ENCODE peak calls at places on chromosomes 5 and 9, in ten cellular contexts. U is spleen, Y is GM12892, D is transverse colon, C is HepG2, O is breast epithelium, G is sigmoid colon, T is endothelial cell of umbilical vein, Q is HCT116, H is H1. V is an unnamed sample.

GRCh38 chr5:92371171-92371888 is 988.2 kb upstream of the ARRDC3 start:
- DNase-seq in U (no peak), Y (no peak), D (no peak), C (no peak), O (no peak), G (no peak), T (no peak), Q (no peak), H (no peak), V (no peak)

GRCh38 chr5:56039985-56040384 is 45.2 kb upstream of the IL6ST start:
- DNase-seq in U (no peak), Y (no peak), D (no peak), C (no peak), O (no peak), G (no peak), T (peak; percentile 72), Q (no peak), H (no peak), V (no peak)

GRCh38 chr9:92146610-92147009 is 31.4 kb upstream of the SPTLC1 start:
- DNase-seq in U (no peak), Y (no peak), D (no peak), C (no peak), O (no peak), G (no peak), T (peak; percentile 57), Q (no peak), H (no peak), V (no peak)

GRCh38 chr5:56608216-56608925 is 207.0 kb upstream of the MAP3K1 start:
- DNase-seq in U (peak; percentile 77), Y (no peak), D (peak; percentile 12), C (no peak), O (no peak), G (no peak), T (no peak), Q (no peak), H (no peak), V (no peak)

GRCh38 chr5:68711311-68712200 is 382.3 kb upstream of the SLC30A5 start:
- DNase-seq in U (no peak), Y (no peak), D (no peak), C (no peak), O (no peak), G (no peak), T (no peak), Q (no peak), H (no peak), V (no peak)

GRCh38 chr5:181100121-181101015 is 30.6 kb downstream of the OR2V1 start:
- DNase-seq in U (no peak), Y (no peak), D (no peak), C (no peak), O (no peak), G (no peak), T (peak; percentile 5), Q (no peak), H (no peak), V (no peak)

GRCh38 chr5:88322785-88323184 is 54.1 kb upstream of the TMEM161B start:
- DNase-seq in U (no peak), Y (no peak), D (no peak), C (no peak), O (no peak), G (no peak), T (no peak), Q (no peak), H (no peak), V (no peak)

GRCh38 chr5:138077064-138077696 is 6.7 kb upstream of the WNT8A start:
- DNase-seq in U (no peak), Y (no peak), D (peak; percentile 72), C (peak; percentile 61), O (no peak), G (peak; percentile 77), T (peak; percentile 68), Q (peak; percentile 62), H (no peak), V (no peak)

GRCh38 chr9:36995927-36996471 is 38.1 kb downstream of the PAX5 start:
- DNase-seq in U (peak; percentile 84), Y (no peak), D (peak; percentile 66), C (peak; percentile 45), O (no peak), G (no peak), T (peak; percentile 68), Q (peak; percentile 32), H (peak; percentile 68), V (peak; percentile 40)

GRCh38 chr9:69130456-69131441 is 43.3 kb upstream of the TJP2 start:
- DNase-seq in U (no peak), Y (no peak), D (no peak), C (no peak), O (no peak), G (no peak), T (peak; percentile 76), Q (no peak), H (no peak), V (no peak)

GRCh38 chr5:8906303-8906967 is 639.4 kb downstream of the SEMA5A start:
- DNase-seq in U (no peak), Y (no peak), D (no peak), C (no peak), O (no peak), G (no peak), T (no peak), Q (no peak), H (no peak), V (no peak)

GRCh38 chr9:114220129-114220541 is 64.8 kb downstream of the COL27A1 start:
- DNase-seq in U (no peak), Y (no peak), D (peak; percentile 12), C (no peak), O (no peak), G (no peak), T (no peak), Q (no peak), H (no peak), V (no peak)

GRCh38 chr9:87950765-87951488 is 23.4 kb downstream of the CDK20 start:
- DNase-seq in U (no peak), Y (no peak), D (no peak), C (peak; percentile 22), O (no peak), G (no peak), T (peak; percentile 32), Q (peak; percentile 28), H (no peak), V (no peak)

GRCh38 chr5:149040421-149040820 is 22.4 kb downstream of the SH3TC2 start:
- DNase-seq in U (no peak), Y (no peak), D (no peak), C (no peak), O (no peak), G (no peak), T (peak; percentile 83), Q (no peak), H (no peak), V (no peak)
- TF ChIP-seq POLR2AphosphoS5 in U (no peak), Y (no peak), D (no peak), C (no peak), O (no peak), G (no peak), T (peak; percentile 83), Q (no peak), H (no peak), V (no peak)

DNA sequence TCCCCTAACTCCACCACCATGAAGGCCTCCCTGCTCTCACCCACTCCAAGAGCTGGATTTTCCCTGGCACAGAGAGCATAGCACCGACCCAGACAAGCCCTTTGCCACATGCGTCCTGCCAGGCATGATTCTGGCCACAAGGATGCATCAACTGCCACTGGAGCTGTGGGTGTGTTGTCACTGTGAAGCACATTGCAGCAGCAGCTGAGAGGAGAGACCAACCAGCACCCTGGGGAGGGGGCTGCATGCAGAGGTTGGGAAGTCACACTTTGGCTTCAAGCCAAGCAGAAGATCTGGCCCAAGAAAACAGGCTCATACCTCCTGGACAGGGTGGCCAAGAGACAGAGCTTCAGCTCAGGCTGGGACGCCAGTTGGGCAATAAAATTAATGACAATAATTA is 22.6 kb upstream of the PTGES start:
- DNase-seq in U (no peak), Y (no peak), D (no peak), C (no peak), O (no peak), G (no peak), T (no peak), Q (no peak), H (no peak), V (no peak)
- TF ChIP-seq POLR2A in U (no peak), Y (no peak), D (no peak), C (no peak), O (no peak), G (no peak), T (no peak), Q (no peak), H (no peak), V (no peak)

GRCh38 chr9:73116030-73116429 is 35.6 kb upstream of the ANXA1 start:
- DNase-seq in U (no peak), Y (no peak), D (no peak), C (no peak), O (no peak), G (no peak), T (no peak), Q (no peak), H (no peak), V (no peak)

GRCh38 chr9:73118297-73118696 is 33.4 kb upstream of the ANXA1 start:
- DNase-seq in U (no peak), Y (no peak), D (no peak), C (no peak), O (no peak), G (no peak), T (peak; percentile 39), Q (no peak), H (no peak), V (no peak)

GRCh38 chr9:73121375-73121935 is 30.2 kb upstream of the ANXA1 start:
- DNase-seq in U (no peak), Y (no peak), D (no peak), C (no peak), O (no peak), G (no peak), T (peak; percentile 52), Q (no peak), H (no peak), V (no peak)

GRCh38 chr9:73116880-73117279 is 34.8 kb upstream of the ANXA1 start:
- DNase-seq in U (no peak), Y (no peak), D (no peak), C (no peak), O (no peak), G (no peak), T (no peak), Q (no peak), H (no peak), V (no peak)

DNA sequence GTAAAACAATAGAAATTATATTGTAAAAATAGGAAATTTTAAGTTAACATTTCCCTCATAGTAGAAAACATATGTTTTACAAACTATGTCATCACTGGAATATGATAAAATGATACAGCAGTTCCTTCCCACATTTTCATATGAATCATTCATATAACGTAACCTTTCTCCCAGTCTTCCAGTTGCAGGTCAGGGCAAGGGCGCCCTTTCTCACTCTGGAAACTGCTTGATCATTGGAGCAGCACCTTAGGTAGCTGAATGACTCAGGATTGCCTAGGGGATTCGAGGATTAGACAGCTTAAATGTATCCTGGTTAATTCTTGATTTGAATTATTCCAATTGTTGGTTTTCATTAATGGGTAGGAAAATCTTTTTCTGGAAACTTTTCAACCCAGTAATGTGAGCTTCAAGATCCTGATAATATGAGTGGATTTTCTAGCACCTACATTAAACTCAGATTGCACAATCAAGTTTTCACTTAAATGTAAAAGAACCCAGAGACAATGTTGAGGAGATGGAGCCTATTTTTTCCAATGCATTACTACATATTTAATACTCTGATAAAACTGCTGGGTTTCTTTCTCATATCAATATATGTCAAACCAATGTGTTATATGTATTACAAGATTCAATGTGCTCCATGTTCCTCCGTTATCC is 32.6 kb upstream of the ANXA1 start:
- DNase-seq in U (no peak), Y (no peak), D (no peak), C (no peak), O (no peak), G (no peak), T (peak; percentile 74), Q (peak; percentile 66), H (no peak), V (no peak)
- TF ChIP-seq POLR2AphosphoS5 in U (no peak), Y (no peak), D (no peak), C (no peak), O (no peak), G (no peak), T (no peak), Q (peak; percentile 44), H (no peak), V (no peak)

GRCh38 chr9:15510789-15511575 is at the start of gene PSIP1:
- DNase-seq in U (peak; percentile 95), Y (peak; percentile 47), D (peak; percentile 83), C (peak; percentile 57), O (peak; percentile 62), G (peak; percentile 81), T (peak; percentile 87), Q (peak; percentile 65), H (peak; percentile 69), V (peak; percentile 55)
- TF ChIP-seq POLR2A in U (no peak), Y (peak; percentile 94), D (peak; percentile 55), C (peak; percentile 76), O (no peak), G (no peak), T (peak; percentile 78), Q (peak; percentile 95), H (peak; percentile 79), V (peak; percentile 74)

V was measured in GM12891.